ENCODE peak calls at places on chromosome 3, in seven cellular contexts. P, M, J, A, D, W and F are unnamed samples.

GRCh38 chr3:25663324-25664065 is 1.2 kb downstream of the TOP2B start:
- DNase-seq in J (no peak), M (peak; percentile 58), D (no peak), A (no peak), W (peak; percentile 24), P (no peak), F (peak; percentile 14)

GRCh38 chr3:48002787-48003186 is 13.4 kb downstream of the MAP4 start:
- DNase-seq in P (no peak), A (no peak), W (no peak), J (no peak), M (no peak), D (no peak), F (no peak)

GRCh38 chr3:54988302-54989022 is 60.6 kb upstream of the LRTM1 start:
- DNase-seq in M (no peak), D (no peak), P (no peak), W (peak; percentile 90), A (peak; percentile 59), J (peak; percentile 38), F (no peak)

GRCh38 chr3:35389907-35390306 is 249.4 kb upstream of the ARPP21 start:
- DNase-seq in J (no peak), P (no peak), W (no peak), D (no peak), M (no peak), A (no peak), F (no peak)

GRCh38 chr3:178295257-178295912 is 240.9 kb upstream of the KCNMB2 start:
- DNase-seq in P (no peak), A (peak; percentile 62), D (no peak), M (no peak), W (peak; percentile 50), J (peak; percentile 43), F (no peak)

GRCh38 chr3:138426211-138426610 is 8.2 kb upstream of the ESYT3 start:
- DNase-seq in D (no peak), W (peak; percentile 38), M (no peak), A (no peak), P (no peak), J (no peak), F (no peak)

GRCh38 chr3:51539291-51539891 is 872 bp downstream of the RAD54L2 start:
- DNase-seq in J (no peak), P (peak; percentile 61), W (peak; percentile 85), A (peak; percentile 14), M (peak; percentile 73), D (no peak), F (peak; percentile 22)

GRCh38 chr3:114803042-114803695 is 343.9 kb downstream of the ZBTB20 start:
- DNase-seq in W (no peak), M (peak; percentile 7), D (no peak), P (no peak), A (no peak), J (no peak), F (no peak)

GRCh38 chr3:196643761-196644160 is 4.3 kb downstream of the NRROS start:
- DNase-seq in P (no peak), M (no peak), A (no peak), W (no peak), D (no peak), J (no peak), F (no peak)

GRCh38 chr3:196646736-196647216 is 7.3 kb downstream of the NRROS start:
- DNase-seq in D (no peak), W (no peak), M (no peak), J (no peak), A (no peak), P (no peak), F (no peak)

GRCh38 chr3:196643201-196643749 is 3.8 kb downstream of the NRROS start:
- DNase-seq in W (no peak), P (no peak), M (no peak), A (no peak), D (no peak), J (no peak), F (no peak)

GRCh38 chr3:196645917-196646735 is 6.6 kb downstream of the NRROS start:
- DNase-seq in D (no peak), J (no peak), A (no peak), W (no peak), M (no peak), P (no peak), F (no peak)

GRCh38 chr3:196645091-196645490 is 5.6 kb downstream of the NRROS start:
- DNase-seq in W (no peak), P (no peak), A (no peak), J (no peak), D (no peak), M (no peak), F (no peak)
- TF ChIP-seq POLR2A in W (no peak), P (no peak), A (no peak), J (no peak), D (no peak), M (no peak), F (no peak)

GRCh38 chr3:112127522-112128494 is 5.2 kb downstream of the GCSAM start:
- DNase-seq in D (no peak), W (no peak), A (no peak), J (no peak), M (no peak), P (no peak), F (no peak)

GRCh38 chr3:112131111-112131510 is 1.9 kb downstream of the GCSAM start:
- DNase-seq in A (no peak), P (no peak), J (no peak), M (no peak), D (no peak), W (no peak), F (no peak)

GRCh38 chr3:112129925-112130637 is 3.0 kb downstream of the GCSAM start:
- DNase-seq in P (no peak), J (no peak), M (no peak), D (no peak), A (no peak), W (no peak), F (no peak)

GRCh38 chr3:112130638-112130993 is 2.4 kb downstream of the GCSAM start:
- DNase-seq in D (no peak), W (no peak), A (no peak), J (no peak), P (no peak), M (no peak), F (no peak)

DNA sequence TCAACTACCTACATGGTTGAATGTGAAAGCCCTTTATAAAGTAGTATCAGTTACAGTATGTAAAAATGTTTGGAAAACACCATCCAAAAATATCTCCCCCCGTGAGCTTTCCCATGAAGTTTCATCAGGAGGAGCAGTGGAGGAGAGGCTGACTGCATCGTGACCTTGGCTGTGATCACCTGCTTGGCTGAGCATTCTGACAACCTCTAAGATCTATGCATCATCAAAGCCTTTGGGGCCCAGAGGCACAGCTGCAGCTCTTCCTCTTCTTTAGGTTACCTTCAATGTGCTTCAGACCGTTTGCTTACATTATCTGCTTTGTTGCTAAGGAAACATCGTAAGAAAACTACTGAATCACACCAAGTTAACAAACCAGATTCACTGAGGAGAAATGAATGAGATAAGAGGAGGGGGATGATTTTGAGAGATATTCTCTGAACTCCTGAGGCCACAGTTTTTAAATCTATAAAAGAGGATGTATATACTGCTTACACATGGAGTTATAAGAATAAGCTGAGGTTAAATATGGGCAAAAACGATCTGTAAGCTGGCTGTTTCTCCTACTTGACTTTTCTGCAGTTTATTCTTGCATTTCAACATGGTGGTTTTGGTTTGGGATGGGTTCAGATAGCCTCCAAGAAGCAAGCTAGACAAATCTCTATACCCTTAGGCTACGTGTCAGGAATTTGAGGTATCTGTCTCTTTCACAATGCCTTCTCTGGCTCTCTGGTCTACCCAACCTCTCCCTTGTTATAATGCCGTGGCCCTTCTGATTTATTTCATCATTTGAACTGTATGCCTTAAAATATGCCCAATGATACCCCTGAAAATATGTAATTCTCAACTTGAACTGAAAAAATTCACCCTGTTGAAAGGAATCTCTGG is 4.0 kb downstream of the GCSAM start:
- DNase-seq in D (no peak), W (peak; percentile 75), A (no peak), P (no peak), J (no peak), M (no peak), F (peak; percentile 3)
- TF ChIP-seq POLR2A in D (no peak), W (no peak), A (no peak), P (no peak), J (no peak), M (no peak), F (no peak)

DNA sequence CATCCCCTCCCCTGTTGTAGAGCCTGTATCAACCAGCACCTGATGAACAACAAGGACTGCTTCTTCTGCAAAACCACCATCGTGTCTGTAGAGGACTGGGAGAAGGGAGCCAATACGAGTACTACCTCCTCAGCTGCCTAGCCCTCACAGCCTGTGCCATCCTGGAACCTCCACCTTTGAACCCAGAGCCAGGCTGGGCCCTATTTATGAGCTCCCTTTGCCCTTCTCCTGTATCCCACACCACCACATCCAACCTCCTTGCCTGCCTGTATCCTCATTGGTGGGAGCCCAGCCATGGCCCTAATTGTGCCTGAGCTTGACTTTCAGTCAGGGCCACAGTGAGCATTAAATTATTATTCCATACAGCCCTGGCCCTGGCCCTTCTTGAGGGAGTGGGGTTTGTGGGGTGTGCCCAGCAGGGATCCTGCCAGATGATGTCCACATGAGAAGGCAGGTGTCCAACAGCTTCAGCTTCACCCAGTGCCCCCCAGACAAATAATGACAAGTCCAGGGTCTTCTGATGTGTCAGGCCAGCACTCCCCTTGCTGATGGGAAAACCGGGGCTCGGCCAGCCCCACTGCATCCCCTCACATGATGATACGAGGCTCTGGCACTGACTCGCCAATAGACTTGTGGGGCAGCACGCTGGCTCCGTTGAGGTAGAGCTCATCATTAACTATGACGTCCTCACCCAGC is 1.8 kb upstream of the AMIGO3 start:
- DNase-seq in P (no peak), A (peak; percentile 13), M (no peak), D (no peak), J (no peak), W (no peak), F (no peak)
- TF ChIP-seq POLR2A in P (no peak), A (no peak), M (no peak), D (no peak), J (no peak), W (no peak), F (no peak)

GRCh38 chr3:159605776-159606175 is 382.9 kb upstream of the IL12A start:
- DNase-seq in P (no peak), D (no peak), M (no peak), W (no peak), A (no peak), J (no peak), F (no peak)

GRCh38 chr3:159604151-159604581 is 384.5 kb upstream of the IL12A start:
- DNase-seq in D (no peak), W (peak; percentile 68), M (no peak), P (no peak), A (peak; percentile 16), J (no peak), F (no peak)

GRCh38 chr3:159605101-159605500 is 383.5 kb upstream of the IL12A start:
- DNase-seq in W (no peak), P (no peak), D (no peak), J (no peak), A (no peak), M (no peak), F (no peak)

DNA sequence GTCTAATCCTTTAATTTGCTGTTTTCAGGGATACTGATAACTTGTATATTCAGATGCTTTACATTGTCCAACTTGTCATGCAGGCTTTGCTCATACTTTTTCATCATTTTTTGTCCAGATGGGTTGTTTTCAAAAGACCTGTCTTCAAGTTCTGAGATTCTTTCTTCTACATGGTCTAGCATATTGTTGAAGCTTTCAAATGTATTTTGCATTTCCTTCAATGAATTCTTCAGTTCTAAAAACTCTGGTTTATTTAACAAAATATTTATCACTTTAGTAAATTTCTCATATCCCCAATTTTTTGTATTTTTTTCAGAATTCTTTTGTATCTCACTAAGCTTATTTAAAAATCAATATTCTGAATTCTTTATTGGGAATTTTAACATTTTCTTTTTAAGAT is 388.3 kb upstream of the IL12A start:
- DNase-seq in A (no peak), D (no peak), J (no peak), P (no peak), M (no peak), W (no peak), F (no peak)
- TF ChIP-seq POLR2A in A (no peak), D (no peak), J (no peak), P (no peak), M (no peak), W (no peak), F (no peak)

GRCh38 chr3:49422379-49423248 is at the start of gene AMT:
- DNase-seq in W (peak; percentile 30), P (peak; percentile 85), D (no peak), A (no peak), M (no peak), J (no peak), F (no peak)
- TF ChIP-seq POLR2A in W (no peak), P (no peak), D (no peak), A (no peak), M (no peak), J (no peak), F (no peak)